ENCODE peak calls at places on chromosomes 11 and 22, in seven cellular contexts. L is AG04450, J is nephron progenitor cell, V is hepatocyte, O is tibial artery, W is colonic mucosa, Z is heart right ventricle. Y is an unnamed sample.

GRCh38 chr11:132943325-132943736 is 589.0 kb downstream of the OPCML start:
- DNase-seq in L (no peak), J (no peak), V (no peak), O (no peak), W (no peak), Z (no peak), Y (no peak)

GRCh38 chr22:26597480-26597879 is 7.5 kb upstream of the TPST2 start:
- DNase-seq in L (no peak), J (no peak), V (no peak), O (no peak), W (no peak), Z (no peak), Y (no peak)

GRCh38 chr11:111019931-111020381 is 225.6 kb upstream of the POU2AF2 start:
- DNase-seq in L (no peak), J (no peak), V (no peak), O (no peak), W (no peak), Z (no peak), Y (no peak)

GRCh38 chr11:91158901-91159537 is 936.2 kb upstream of the CHORDC1 start:
- DNase-seq in L (no peak), J (no peak), V (no peak), O (no peak), W (no peak), Z (no peak), Y (no peak)

GRCh38 chr22:32480238-32480637 is 5.6 kb downstream of the FBXO7 start:
- DNase-seq in L (no peak), J (no peak), V (no peak), O (no peak), W (no peak), Z (no peak), Y (no peak)

GRCh38 chr11:91244921-91245320 is 979.7 kb upstream of the FAT3 start:
- DNase-seq in L (no peak), J (no peak), V (no peak), O (no peak), W (no peak), Z (no peak), Y (no peak)

GRCh38 chr11:67056640-67057409 is at the start of gene RHOD:
- DNase-seq in L (no peak), J (peak; percentile 78), V (peak; percentile 89), O (no peak), W (peak; percentile 61), Z (no peak), Y (peak; percentile 63)

GRCh38 chr11:80146231-80146630 is 705.4 kb upstream of the TENM4 start:
- DNase-seq in L (no peak), J (no peak), V (no peak), O (no peak), W (no peak), Z (no peak), Y (no peak)

GRCh38 chr11:13357232-13357631 is 79.6 kb downstream of the BMAL1 start:
- DNase-seq in L (no peak), J (no peak), V (no peak), O (no peak), W (no peak), Z (no peak), Y (no peak)

GRCh38 chr11:7573558-7574296 is 59.9 kb downstream of the PPFIBP2 start:
- DNase-seq in L (no peak), J (peak; percentile 26), V (peak; percentile 75), O (no peak), W (peak; percentile 86), Z (no peak), Y (no peak)

GRCh38 chr22:45918455-45919370 is 58.2 kb downstream of the WNT7B start:
- DNase-seq in L (no peak), J (no peak), V (no peak), O (no peak), W (no peak), Z (no peak), Y (no peak)

GRCh38 chr22:47442821-47443220 is 680.4 kb downstream of the TBC1D22A start:
- DNase-seq in L (no peak), J (no peak), V (no peak), O (no peak), W (peak; percentile 3), Z (no peak), Y (no peak)

GRCh38 chr22:20126284-20127029 is 5.1 kb upstream of the ZDHHC8 start:
- DNase-seq in L (no peak), J (no peak), V (no peak), O (no peak), W (no peak), Z (no peak), Y (no peak)

GRCh38 chr22:35620624-35621245 is 3.6 kb upstream of the MB start:
- DNase-seq in L (no peak), J (no peak), V (peak; percentile 35), O (no peak), W (no peak), Z (peak; percentile 74), Y (peak; percentile 63)

GRCh38 chr11:85123752-85124231 is 503.4 kb downstream of the DLG2 start:
- DNase-seq in L (no peak), J (no peak), V (peak; percentile 11), O (no peak), W (no peak), Z (no peak), Y (no peak)

GRCh38 chr11:111978028-111978771 is 41.1 kb downstream of the DIXDC1 start:
- DNase-seq in L (peak; percentile 15), J (peak; percentile 52), V (peak; percentile 74), O (peak; percentile 85), W (peak; percentile 36), Z (peak; percentile 73), Y (peak; percentile 61)

GRCh38 chr22:43955040-43955882 is at the start of gene SAMM50:
- DNase-seq in L (peak; percentile 82), J (peak; percentile 92), V (peak; percentile 93), O (peak; percentile 93), W (peak; percentile 94), Z (peak; percentile 93), Y (peak; percentile 97)
- TF ChIP-seq CTCF in L (peak; percentile 9), J (no peak), V (peak; percentile 18), O (no peak), W (no peak), Z (no peak), Y (no peak)

DNA sequence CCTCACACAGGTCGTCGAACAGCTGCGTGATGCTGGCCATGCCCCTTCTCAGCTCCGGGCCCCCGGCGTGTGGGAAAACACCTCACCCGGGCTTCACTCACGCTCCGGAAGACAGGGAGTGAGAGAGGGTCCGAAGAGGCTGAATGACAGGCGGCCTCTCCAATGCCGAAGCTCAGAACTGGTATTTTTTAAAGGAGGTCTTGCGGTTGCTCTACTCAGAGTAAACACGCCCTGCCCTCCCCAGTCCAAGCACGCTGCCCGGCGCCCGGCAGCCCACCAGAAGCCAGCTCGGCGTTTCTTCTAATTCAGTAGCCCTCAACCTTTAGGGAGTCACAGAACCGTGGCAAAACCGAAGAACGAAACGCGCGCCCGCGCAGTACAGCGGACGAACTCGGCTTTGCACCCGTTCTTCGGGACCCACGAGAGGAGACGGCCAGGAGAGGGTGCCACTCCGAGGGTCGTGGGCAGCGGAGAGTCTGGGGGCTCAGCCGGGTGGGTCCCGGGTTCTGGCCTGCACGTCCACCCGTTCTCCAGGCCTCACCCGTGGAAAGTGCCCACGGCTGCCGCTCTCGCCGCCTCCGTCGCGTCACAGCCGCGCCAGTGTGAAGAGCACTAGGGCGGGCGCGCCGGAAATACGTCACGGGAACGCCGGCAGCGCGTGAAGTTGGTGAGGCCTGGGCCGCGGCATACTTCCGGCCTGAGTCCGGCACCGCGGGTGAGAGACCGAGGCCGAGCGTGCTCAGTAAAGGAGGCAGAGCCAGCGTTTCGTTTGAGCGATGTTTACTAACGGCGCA is at the start of gene TUBGCP6:
- DNase-seq in L (peak; percentile 59), J (peak; percentile 94), V (peak; percentile 97), O (peak; percentile 95), W (peak; percentile 96), Z (peak; percentile 95), Y (peak; percentile 98)
- TF ChIP-seq CTCF in L (peak; percentile 25), J (no peak), V (peak; percentile 19), O (peak; percentile 22), W (no peak), Z (no peak), Y (peak; percentile 27)

DNA sequence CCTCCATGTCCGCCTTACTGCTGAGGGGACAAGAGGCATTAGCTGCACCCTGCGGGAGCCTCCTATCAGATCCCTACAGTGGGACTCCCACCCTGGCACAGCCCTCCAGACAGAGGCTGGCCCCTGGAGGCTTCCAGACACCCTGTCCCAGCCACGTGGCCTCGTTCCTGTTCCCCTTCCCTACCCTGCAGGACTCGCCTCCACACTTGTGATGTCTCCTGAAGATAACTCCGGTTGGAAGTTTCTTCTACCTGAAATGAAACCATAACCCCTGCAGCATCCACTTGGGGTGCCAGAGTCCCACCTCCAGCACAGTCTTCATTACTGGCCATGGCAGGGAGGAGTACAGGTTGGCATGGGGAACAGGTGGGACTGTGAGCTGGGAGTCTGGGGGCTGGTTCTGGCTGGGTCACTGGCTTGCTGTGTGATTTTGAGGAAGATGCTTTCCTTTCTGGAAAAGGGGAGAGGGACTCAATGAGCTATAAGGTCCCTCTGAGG is 4.9 kb upstream of the SH3BP1 start:
- DNase-seq in L (no peak), J (peak; percentile 22), V (no peak), O (no peak), W (no peak), Z (no peak), Y (no peak)
- TF ChIP-seq CTCF in L (peak; percentile 37), J (no peak), V (peak; percentile 21), O (peak; percentile 4), W (no peak), Z (no peak), Y (no peak)

GRCh38 chr11:72179804-72180396 is 12.0 kb upstream of the FOLR1 start:
- DNase-seq in L (no peak), J (no peak), V (no peak), O (no peak), W (no peak), Z (no peak), Y (no peak)
- TF ChIP-seq CTCF in L (no peak), J (no peak), V (no peak), O (no peak), W (no peak), Z (no peak), Y (no peak)

GRCh38 chr22:29224121-29224858 is 18.6 kb downstream of the EMID1 start:
- DNase-seq in L (no peak), J (no peak), V (peak; percentile 44), O (no peak), W (no peak), Z (no peak), Y (no peak)

GRCh38 chr22:29224859-29225410 is 19.2 kb downstream of the EMID1 start:
- DNase-seq in L (no peak), J (no peak), V (no peak), O (no peak), W (no peak), Z (no peak), Y (peak; percentile 29)

GRCh38 chr22:29225422-29226090 is 19.9 kb downstream of the EMID1 start:
- DNase-seq in L (no peak), J (no peak), V (peak; percentile 25), O (peak; percentile 65), W (peak; percentile 49), Z (peak; percentile 50), Y (peak; percentile 85)

GRCh38 chr22:29230916-29231875 is 25.5 kb downstream of the EMID1 start:
- DNase-seq in L (no peak), J (no peak), V (no peak), O (no peak), W (no peak), Z (no peak), Y (no peak)

GRCh38 chr22:29226246-29226981 is 20.7 kb downstream of the EMID1 start:
- DNase-seq in L (no peak), J (no peak), V (no peak), O (no peak), W (no peak), Z (no peak), Y (no peak)
- TF ChIP-seq CTCF in L (no peak), J (no peak), V (no peak), O (no peak), W (no peak), Z (no peak), Y (no peak)